ENCODE peak calls at places on chromosomes 16 and 17, in four cellular contexts. M is neural progenitor cell, E is nephron progenitor cell, X is MM.1S. S is an unnamed sample.

GRCh38 chr16:17801024-17801423 is 330.3 kb upstream of the XYLT1 start:
- DNase-seq in M (no peak), E (no peak), X (no peak), S (no peak)

GRCh38 chr16:79451196-79451816 is 149.2 kb downstream of the MAF start:
- DNase-seq in M (no peak), E (no peak), X (peak; percentile 75), S (no peak)

GRCh38 chr16:56675685-56676210 is 6.1 kb downstream of the MT1H start:
- DNase-seq in M (no peak), E (peak; percentile 36), X (no peak), S (no peak)

GRCh38 chr17:81740395-81740961 is 28.4 kb downstream of the SLC25A10 start:
- DNase-seq in M (no peak), E (no peak), X (no peak), S (no peak)

GRCh38 chr16:3147046-3147756 is 12.4 kb downstream of the ZNF213 start:
- DNase-seq in M (no peak), E (no peak), X (no peak), S (no peak)

GRCh38 chr17:76381633-76382304 is 2.6 kb upstream of the SPHK1 start:
- DNase-seq in M (peak; percentile 31), E (peak; percentile 32), X (no peak), S (no peak)

GRCh38 chr17:81264640-81265039 is 25.5 kb downstream of the NDUFAF8 start:
- DNase-seq in M (no peak), E (no peak), X (no peak), S (no peak)

GRCh38 chr16:8493885-8494487 is 96.3 kb downstream of the TMEM114 start:
- DNase-seq in M (peak; percentile 53), E (no peak), X (no peak), S (no peak)

GRCh38 chr17:7914771-7915610 is 1.1 kb downstream of the RNF227 start:
- DNase-seq in M (no peak), E (no peak), X (no peak), S (no peak)

GRCh38 chr17:7951143-7951792 is 19.3 kb downstream of the CNTROB start:
- DNase-seq in M (no peak), E (no peak), X (peak; percentile 79), S (no peak)

GRCh38 chr17:78789663-78790181 is 7.6 kb upstream of the CYTH1 start:
- DNase-seq in M (no peak), E (no peak), X (no peak), S (no peak)

GRCh38 chr17:19904412-19904811 is 36.7 kb upstream of the ULK2 start:
- DNase-seq in M (no peak), E (no peak), X (no peak), S (no peak)

GRCh38 chr16:31192856-31193642 is 9.5 kb downstream of the PYCARD start:
- DNase-seq in M (no peak), E (no peak), X (no peak), S (no peak)

GRCh38 chr16:85234310-85235235 is 122.3 kb upstream of the CIBAR2 start:
- DNase-seq in M (peak; percentile 98), E (peak; percentile 87), X (no peak), S (peak; percentile 56)

GRCh38 chr16:57266531-57267268 is 17.8 kb downstream of the PLLP start:
- DNase-seq in M (no peak), E (no peak), X (no peak), S (no peak)

GRCh38 chr16:59907671-59908070 is 1173.6 kb upstream of the GOT2 start:
- DNase-seq in M (peak; percentile 20), E (no peak), X (no peak), S (no peak)

GRCh38 chr17:75240394-75241142 is 20.8 kb downstream of the GGA3 start:
- DNase-seq in M (peak; percentile 88), E (peak; percentile 57), X (peak; percentile 18), S (no peak)
- TF ChIP-seq CTCF in M (peak; percentile 85), E (peak; percentile 53), X (peak; percentile 69), S (peak; percentile 65)

GRCh38 chr17:917391-917811 is 62.2 kb downstream of the NXN start:
- DNase-seq in M (no peak), E (no peak), X (no peak), S (no peak)

GRCh38 chr17:913207-913606 is 66.4 kb downstream of the NXN start:
- DNase-seq in M (no peak), E (no peak), X (no peak), S (no peak)

GRCh38 chr17:915416-916201 is 64.0 kb downstream of the NXN start:
- DNase-seq in M (peak; percentile 49), E (no peak), X (no peak), S (no peak)

GRCh38 chr17:918102-918740 is 61.4 kb downstream of the NXN start:
- DNase-seq in M (no peak), E (no peak), X (no peak), S (no peak)

DNA sequence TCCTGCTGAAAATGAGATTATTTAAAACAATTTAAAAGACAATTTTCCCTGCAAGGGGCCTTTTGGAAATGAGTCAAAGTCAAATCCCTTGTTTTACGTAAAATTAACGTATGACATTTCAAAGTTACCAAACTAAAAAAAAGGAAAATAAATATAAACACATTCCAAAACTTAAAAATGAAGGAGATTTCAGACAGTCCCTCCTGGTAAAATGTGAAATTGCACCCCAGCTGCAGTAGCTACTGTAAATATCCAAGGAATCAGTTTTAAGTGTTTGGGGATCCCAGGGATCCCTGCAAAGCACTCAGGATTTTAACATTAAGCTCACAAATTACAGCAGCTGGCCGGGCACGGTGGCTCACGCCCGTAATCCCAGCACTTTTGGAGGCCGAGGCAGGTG is 63.3 kb downstream of the NXN start:
- DNase-seq in M (no peak), E (no peak), X (no peak), S (no peak)
- TF ChIP-seq CTCF in M (peak; percentile 10), E (no peak), X (no peak), S (peak; percentile 31)

GRCh38 chr16:87380875-87381274 is 2.7 kb downstream of the FBXO31 start:
- DNase-seq in M (no peak), E (no peak), X (no peak), S (no peak)

GRCh38 chr16:87382023-87382785 is 1.4 kb downstream of the FBXO31 start:
- DNase-seq in M (no peak), E (no peak), X (no peak), S (no peak)

GRCh38 chr16:87384162-87384999 is 805 bp upstream of the FBXO31 start:
- DNase-seq in M (no peak), E (peak; percentile 75), X (no peak), S (peak; percentile 61)

GRCh38 chr16:87380403-87380802 is 3.2 kb downstream of the FBXO31 start:
- DNase-seq in M (no peak), E (no peak), X (no peak), S (no peak)

GRCh38 chr16:87383522-87384161 is at the start of gene FBXO31:
- DNase-seq in M (peak; percentile 94), E (peak; percentile 92), X (peak; percentile 66), S (peak; percentile 91)
- TF ChIP-seq CTCF in M (no peak), E (no peak), X (no peak), S (no peak)

GRCh38 chr17:28551421-28552186 is 820 bp downstream of the UNC119 start:
- DNase-seq in M (peak; percentile 40), E (no peak), X (no peak), S (no peak)

GRCh38 chr17:28548417-28549130 is 3.9 kb downstream of the UNC119 start:
- DNase-seq in M (no peak), E (no peak), X (no peak), S (no peak)

GRCh38 chr17:28547623-28548416 is 4.6 kb downstream of the UNC119 start:
- DNase-seq in M (peak; percentile 85), E (peak; percentile 84), X (peak; percentile 79), S (peak; percentile 59)

GRCh38 chr17:28550858-28551257 is 1.6 kb downstream of the UNC119 start:
- DNase-seq in M (no peak), E (peak; percentile 28), X (no peak), S (no peak)

GRCh38 chr17:28549274-28550132 is 2.9 kb downstream of the UNC119 start:
- DNase-seq in M (peak; percentile 85), E (no peak), X (no peak), S (no peak)
- TF ChIP-seq CTCF in M (no peak), E (no peak), X (no peak), S (no peak)